ENCODE peak calls at places on chromosomes 2 and 18, in six cellular contexts. N, V, J, K, H and S are unnamed samples.

GRCh38 chr2:95058466-95058988 is 33.0 kb downstream of the MAL start:
- DNase-seq in N (no peak), H (no peak), V (no peak), J (no peak), K (no peak), S (peak)

GRCh38 chr2:150097891-150098595 is 389.4 kb downstream of the RND3 start:
- DNase-seq in H (no peak), J (peak), V (no peak), K (no peak), N (peak), S (no peak)

GRCh38 chr2:7118606-7119503 is 201.6 kb downstream of the RNF144A start:
- DNase-seq in H (no peak), K (peak), N (no peak), J (no peak), V (no peak), S (no peak)

GRCh38 chr18:45730832-45731545 is 7.0 kb downstream of the SLC14A1 start:
- DNase-seq in V (no peak), H (no peak), J (no peak), N (peak), K (peak), S (no peak)

GRCh38 chr18:52937840-52938239 is 597.8 kb downstream of the DCC start:
- DNase-seq in N (no peak), K (no peak), J (no peak), V (no peak), H (no peak), S (no peak)

GRCh38 chr2:217853961-217854360 is 148.8 kb downstream of the TNS1 start:
- DNase-seq in V (no peak), N (no peak), H (no peak), K (no peak), J (no peak), S (no peak)

GRCh38 chr2:173199303-173199702 is 123.7 kb downstream of the MAP3K20 start:
- DNase-seq in V (no peak), K (no peak), N (no peak), H (no peak), J (no peak), S (no peak)

GRCh38 chr2:239441261-239441701 is 40.5 kb upstream of the HDAC4 start:
- DNase-seq in V (no peak), K (peak), J (no peak), N (no peak), H (no peak), S (no peak)

GRCh38 chr2:237597680-237598145 is 7.2 kb upstream of the RAB17 start:
- DNase-seq in J (no peak), V (no peak), H (no peak), N (no peak), K (no peak), S (no peak)

GRCh38 chr18:2997846-2998599 is 14.9 kb downstream of the LPIN2 start:
- DNase-seq in H (no peak), K (no peak), V (no peak), J (no peak), N (peak), S (no peak)

GRCh38 chr18:62634471-62634870 is 80.9 kb upstream of the PHLPP1 start:
- DNase-seq in H (no peak), K (no peak), J (peak), V (no peak), N (no peak), S (no peak)

GRCh38 chr2:238256594-238257104 is 16.8 kb upstream of the HES6 start:
- DNase-seq in V (peak), K (peak), H (peak), N (peak), J (no peak), S (peak)

GRCh38 chr2:32864337-32864736 is 82.4 kb upstream of the LTBP1 start:
- DNase-seq in H (no peak), K (peak), J (peak), N (peak), V (no peak), S (no peak)

GRCh38 chr2:231714639-231715498 is 6.5 kb downstream of the PTMA start:
- DNase-seq in H (peak), J (no peak), K (peak), N (no peak), V (peak), S (peak)

GRCh38 chr18:27861539-27861938 is 315.4 kb downstream of the CDH2 start:
- DNase-seq in H (no peak), J (no peak), V (no peak), N (no peak), K (no peak), S (no peak)

GRCh38 chr18:2907459-2908145 is 60.8 kb downstream of the EMILIN2 start:
- DNase-seq in H (no peak), V (peak), K (no peak), N (no peak), J (no peak), S (no peak)

GRCh38 chr18:59359576-59359952 is 499 bp upstream of the LMAN1 start:
- DNase-seq in V (no peak), N (no peak), J (no peak), H (no peak), K (no peak), S (no peak)
- TF ChIP-seq CTCF in V (no peak), N (no peak), J (no peak), H (no peak), K (no peak), S (no peak)

DNA sequence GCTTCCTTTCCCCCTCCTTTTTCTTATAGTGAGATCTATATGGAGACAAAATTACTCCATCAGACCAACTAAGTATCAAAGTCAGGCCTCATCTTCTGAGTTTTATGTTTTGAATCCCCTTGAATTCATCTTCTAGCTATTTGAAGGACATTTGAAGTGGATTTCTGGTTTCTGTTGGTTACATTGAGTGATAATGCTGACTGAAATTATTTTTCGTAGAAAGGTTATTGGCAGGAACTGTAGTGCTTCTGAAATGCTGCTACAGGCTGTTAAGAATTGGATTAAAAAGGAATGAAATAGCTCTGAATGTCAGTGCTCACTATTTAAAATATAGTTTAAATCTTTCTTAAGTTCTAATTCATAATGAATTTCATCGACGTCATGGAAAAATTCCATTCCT is 361.0 kb upstream of the TMEFF2 start:
- DNase-seq in N (no peak), K (no peak), V (no peak), H (no peak), J (no peak), S (no peak)
- TF ChIP-seq CTCF in N (no peak), K (no peak), V (no peak), H (no peak), J (no peak), S (no peak)

DNA sequence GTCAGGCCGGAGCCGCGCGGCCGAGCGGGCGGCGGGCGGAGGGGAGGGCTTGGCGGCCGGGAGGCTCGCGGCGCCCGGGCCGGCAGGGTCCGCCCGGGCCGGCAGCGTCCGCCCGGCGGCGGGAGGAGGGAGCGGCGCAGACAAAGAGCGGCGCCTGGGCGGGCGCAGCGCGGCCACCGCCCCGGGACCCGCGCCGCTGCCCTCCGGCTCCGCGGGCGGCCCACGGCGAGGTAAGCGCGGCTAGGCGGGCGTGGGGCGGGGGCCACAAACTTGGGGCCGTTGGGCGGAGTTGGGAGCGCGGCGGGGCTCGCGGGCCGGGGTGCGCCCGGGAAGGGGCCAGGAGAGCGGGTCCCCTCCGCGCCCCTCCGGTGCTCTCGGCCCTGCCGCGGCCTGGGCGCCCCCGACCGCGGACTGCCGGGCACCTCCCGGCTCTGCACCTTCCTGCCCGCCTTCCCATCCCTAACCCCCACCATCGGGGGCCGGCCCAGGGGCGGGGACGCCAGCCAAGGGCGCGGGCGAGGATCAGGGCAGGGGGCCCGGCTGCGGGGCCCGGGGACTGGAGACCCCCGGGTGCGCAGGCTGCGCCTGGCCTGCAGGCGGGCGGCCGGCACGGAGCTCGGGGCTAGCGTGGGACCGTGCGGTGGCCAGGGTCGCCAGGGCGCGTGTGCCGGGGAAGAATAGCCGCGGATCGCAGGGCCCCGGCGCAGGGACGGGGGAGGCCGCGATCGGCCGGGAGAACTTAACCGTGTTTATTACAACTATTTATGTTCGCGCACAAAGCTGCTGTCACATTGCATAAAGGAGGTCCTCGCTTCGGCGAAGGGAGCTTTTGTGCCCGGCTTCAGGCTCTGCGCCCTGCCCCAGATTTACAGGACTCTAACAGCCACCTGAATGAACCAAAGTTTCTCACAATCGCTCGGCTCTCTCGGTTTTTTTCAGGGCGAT is at the start of gene NCK2:
- DNase-seq in N (no peak), V (peak), H (peak), K (peak), J (no peak), S (no peak)
- TF ChIP-seq CTCF in N (no peak), V (no peak), H (peak), K (no peak), J (no peak), S (no peak)

GRCh38 chr2:113823729-113824595 is 65.9 kb upstream of the ACTR3 start:
- DNase-seq in N (no peak), V (no peak), K (no peak), J (no peak), H (no peak), S (no peak)
- TF ChIP-seq CTCF in N (no peak), V (no peak), K (no peak), J (no peak), H (no peak), S (no peak)

GRCh38 chr2:174350593-174351181 is 15.9 kb downstream of the SP9 start:
- DNase-seq in J (no peak), K (no peak), N (no peak), V (no peak), H (no peak), S (no peak)

GRCh38 chr2:174353004-174353403 is 18.2 kb downstream of the SP9 start:
- DNase-seq in V (no peak), K (no peak), J (no peak), N (no peak), H (no peak), S (no peak)

GRCh38 chr2:174344716-174345472 is 10.1 kb downstream of the SP9 start:
- DNase-seq in J (no peak), H (no peak), V (no peak), K (peak), N (peak), S (no peak)

DNA sequence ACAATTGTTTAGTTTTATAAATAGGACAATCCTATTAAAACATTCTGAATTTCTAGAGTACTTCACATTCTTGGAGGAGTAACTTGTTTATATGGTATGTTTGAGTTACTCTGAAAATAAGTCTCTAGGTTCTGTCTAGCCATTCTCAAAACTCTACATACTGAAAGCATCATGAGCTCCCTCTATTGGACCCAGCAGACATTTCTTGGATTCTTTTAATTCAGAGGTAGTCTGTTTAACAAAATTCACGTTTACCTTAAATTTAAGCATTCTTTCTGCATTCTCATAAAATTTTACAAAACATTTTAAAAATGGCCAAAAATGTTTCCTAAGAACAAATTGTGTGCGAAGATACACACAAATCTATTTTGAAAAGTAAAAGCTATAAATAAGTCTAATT is 15.3 kb downstream of the SP9 start:
- DNase-seq in V (no peak), K (no peak), N (no peak), H (no peak), J (no peak), S (no peak)
- TF ChIP-seq CTCF in V (no peak), K (peak), N (peak), H (no peak), J (peak), S (no peak)

GRCh38 chr2:158659483-158659882 is 135.6 kb upstream of the DAPL1 start:
- DNase-seq in K (no peak), V (no peak), J (no peak), N (peak), H (no peak), S (no peak)

GRCh38 chr2:158661231-158661630 is 133.9 kb upstream of the DAPL1 start:
- DNase-seq in V (no peak), N (no peak), K (no peak), H (no peak), J (no peak), S (no peak)

GRCh38 chr2:158662406-158662805 is 132.7 kb upstream of the DAPL1 start:
- DNase-seq in H (no peak), V (no peak), N (no peak), J (no peak), K (no peak), S (no peak)

GRCh38 chr2:158651358-158652057 is 143.6 kb upstream of the DAPL1 start:
- DNase-seq in J (no peak), N (no peak), V (no peak), H (no peak), K (no peak), S (no peak)

DNA sequence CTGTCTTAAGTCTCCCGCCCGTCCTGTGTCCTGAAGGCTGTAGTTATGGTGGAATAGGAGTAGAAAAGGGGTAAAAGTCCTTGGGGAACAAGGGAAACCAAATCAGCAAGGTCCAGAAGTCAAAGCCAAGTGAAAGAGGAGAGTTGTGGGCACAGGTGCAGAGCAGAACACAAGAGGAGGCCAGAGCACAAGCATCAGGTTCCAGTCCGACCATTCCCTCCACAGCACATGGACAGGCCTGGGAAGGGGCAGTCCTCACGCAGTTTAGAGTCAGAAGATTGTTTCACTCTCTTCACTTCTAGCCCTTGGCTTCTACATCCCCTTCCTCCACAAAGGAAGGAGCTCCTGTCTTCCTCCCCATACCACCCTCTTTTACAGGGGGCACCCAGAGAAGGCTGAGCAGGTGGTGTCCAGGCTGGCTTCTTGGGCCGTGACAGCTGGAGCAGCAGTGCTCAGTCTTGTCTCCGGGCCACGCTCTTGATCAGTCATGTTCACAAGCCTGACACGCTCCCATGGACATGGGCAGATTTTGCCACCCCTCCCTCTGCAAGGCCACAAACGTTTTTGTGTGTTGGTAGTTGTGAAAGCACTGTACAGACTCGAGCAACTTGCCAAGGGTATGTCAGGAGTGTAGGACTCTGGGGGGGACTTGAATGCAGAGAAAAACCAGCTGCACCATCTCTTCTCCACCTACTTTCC is 138.5 kb upstream of the DAPL1 start:
- DNase-seq in N (no peak), H (no peak), V (no peak), J (no peak), K (no peak), S (no peak)
- TF ChIP-seq CTCF in N (no peak), H (no peak), V (no peak), J (no peak), K (no peak), S (no peak)